ENCODE peak calls at places on chromosome 12, in five cellular contexts. One of them, this sample, is unnamed.

GRCh38 chr12:121590476-121591143 is 9.8 kb upstream of the KDM2B start:
- DNase-seq in GM13976: peak
- DNase-seq in HT-29: no peak
- DNase-seq in fibroblast of mammary gland: peak
- DNase-seq in NCI-H146: no peak
- DNase-seq in this sample: no peak

GRCh38 chr12:115182239-115182638 is 498.3 kb upstream of the TBX3 start:
- DNase-seq in fibroblast of mammary gland: no peak
- DNase-seq in HT-29: no peak
- DNase-seq in GM13976: no peak
- DNase-seq in NCI-H146: no peak
- DNase-seq in this sample: no peak

GRCh38 chr12:63064080-63064479 is 86.9 kb downstream of the AVPR1A start:
- DNase-seq in NCI-H146: no peak
- DNase-seq in GM13976: no peak
- DNase-seq in fibroblast of mammary gland: peak
- DNase-seq in HT-29: no peak
- DNase-seq in this sample: no peak

GRCh38 chr12:49621651-49622500 is 1.5 kb upstream of the PRPF40B start:
- DNase-seq in HT-29: no peak
- DNase-seq in NCI-H146: no peak
- DNase-seq in fibroblast of mammary gland: no peak
- DNase-seq in GM13976: no peak
- DNase-seq in this sample: peak

GRCh38 chr12:122227341-122227740 is 1.5 kb upstream of the DIABLO start:
- DNase-seq in NCI-H146: peak
- DNase-seq in HT-29: no peak
- DNase-seq in GM13976: no peak
- DNase-seq in fibroblast of mammary gland: no peak
- DNase-seq in this sample: no peak

GRCh38 chr12:23006413-23006812 is 381.4 kb downstream of the ETNK1 start:
- DNase-seq in fibroblast of mammary gland: no peak
- DNase-seq in NCI-H146: no peak
- DNase-seq in HT-29: no peak
- DNase-seq in GM13976: no peak
- DNase-seq in this sample: no peak

GRCh38 chr12:107684029-107684790 is 1.4 kb upstream of the PWP1 start:
- DNase-seq in NCI-H146: no peak
- DNase-seq in GM13976: no peak
- DNase-seq in HT-29: peak
- DNase-seq in fibroblast of mammary gland: peak
- DNase-seq in this sample: no peak

GRCh38 chr12:104790296-104791125 is 167.6 kb downstream of the SLC41A2 start:
- DNase-seq in fibroblast of mammary gland: peak
- DNase-seq in NCI-H146: no peak
- DNase-seq in GM13976: peak
- DNase-seq in HT-29: peak
- DNase-seq in this sample: no peak

GRCh38 chr12:94126067-94126466 is 22.3 kb upstream of the PLXNC1 start:
- DNase-seq in fibroblast of mammary gland: no peak
- DNase-seq in NCI-H146: no peak
- DNase-seq in HT-29: no peak
- DNase-seq in GM13976: no peak
- DNase-seq in this sample: no peak

GRCh38 chr12:13195848-13196301 is 651 bp upstream of the EMP1 start:
- DNase-seq in NCI-H146: no peak
- DNase-seq in GM13976: no peak
- DNase-seq in fibroblast of mammary gland: peak
- DNase-seq in HT-29: peak
- DNase-seq in this sample: no peak

GRCh38 chr12:76881152-76881551 is 2.3 kb upstream of the CSRP2 start:
- DNase-seq in GM13976: no peak
- DNase-seq in HT-29: no peak
- DNase-seq in NCI-H146: no peak
- DNase-seq in fibroblast of mammary gland: no peak
- DNase-seq in this sample: no peak

GRCh38 chr12:43852744-43853143 is 16.9 kb downstream of the TMEM117 start:
- DNase-seq in fibroblast of mammary gland: no peak
- DNase-seq in HT-29: no peak
- DNase-seq in GM13976: no peak
- DNase-seq in NCI-H146: no peak
- DNase-seq in this sample: no peak

GRCh38 chr12:1662761-1663439 is 28.0 kb upstream of the ADIPOR2 start:
- DNase-seq in fibroblast of mammary gland: peak
- DNase-seq in NCI-H146: peak
- DNase-seq in GM13976: peak
- DNase-seq in HT-29: peak
- DNase-seq in this sample: no peak

GRCh38 chr12:108828774-108829173 is 28.6 kb downstream of the SSH1 start:
- DNase-seq in fibroblast of mammary gland: peak
- DNase-seq in NCI-H146: no peak
- DNase-seq in GM13976: no peak
- DNase-seq in HT-29: no peak
- DNase-seq in this sample: no peak

GRCh38 chr12:122001379-122002209 is 20.1 kb upstream of the BCL7A start:
- DNase-seq in fibroblast of mammary gland: no peak
- DNase-seq in GM13976: no peak
- DNase-seq in HT-29: no peak
- DNase-seq in NCI-H146: peak
- DNase-seq in this sample: no peak

GRCh38 chr12:87160848-87161601 is 868.2 kb downstream of the C12orf50 start:
- DNase-seq in NCI-H146: no peak
- DNase-seq in fibroblast of mammary gland: no peak
- DNase-seq in HT-29: no peak
- DNase-seq in GM13976: no peak
- DNase-seq in this sample: no peak

GRCh38 chr12:92170050-92170449 is 24.4 kb upstream of the BTG1 start:
- DNase-seq in fibroblast of mammary gland: no peak
- DNase-seq in NCI-H146: no peak
- DNase-seq in HT-29: no peak
- DNase-seq in GM13976: no peak
- DNase-seq in this sample: no peak

This sample was measured in coronary artery.